ENCODE peak calls at places on chromosomes 16 and 17, in nine cellular contexts. X is body of pancreas, W is GM13977, Q is GM23338, L is fibroblast of pulmonary artery, U is AG09309, I is prostate gland, R is heart left ventricle, H is breast epithelium. Y is an unnamed sample.

GRCh38 chr16:81616321-81617020 is 162.6 kb upstream of the PLCG2 start:
- DNase-seq in H (no peak), I (peak), L (peak), U (no peak), X (peak), R (peak), W (peak), Q (no peak), Y (peak)

GRCh38 chr16:79805621-79806020 is 205.1 kb upstream of the MAF start:
- DNase-seq in W (no peak), I (no peak), Q (peak), U (no peak), X (no peak), H (no peak), R (no peak), L (no peak), Y (no peak)

GRCh38 chr16:87581867-87582220 is 20.5 kb upstream of the JPH3 start:
- DNase-seq in R (peak), I (peak), U (peak), W (no peak), H (no peak), X (peak), L (peak), Q (no peak), Y (no peak)

GRCh38 chr16:54284319-54284930 is 2.2 kb downstream of the IRX3 start:
- DNase-seq in I (peak), R (peak), Q (peak), H (no peak), U (no peak), X (peak), W (peak), L (no peak), Y (no peak)

GRCh38 chr17:42101513-42102292 is 3.4 kb upstream of the ZNF385C start:
- DNase-seq in X (peak), R (peak), U (no peak), I (peak), W (peak), L (peak), H (no peak), Q (peak), Y (peak)

GRCh38 chr16:13335894-13336293 is 434.5 kb downstream of the SHISA9 start:
- DNase-seq in U (no peak), Q (no peak), H (no peak), W (no peak), X (no peak), I (no peak), L (no peak), R (no peak), Y (no peak)

GRCh38 chr17:41810659-41811548 is 845 bp downstream of the P3H4 start:
- DNase-seq in L (no peak), W (no peak), R (no peak), X (peak), I (peak), Q (peak), U (no peak), H (no peak), Y (no peak)

GRCh38 chr16:30697264-30698138 is 1.5 kb upstream of the SRCAP start:
- DNase-seq in W (peak), R (no peak), Q (peak), I (peak), H (no peak), X (no peak), L (no peak), U (no peak), Y (no peak)

GRCh38 chr17:48057626-48058025 is 9.5 kb downstream of the NFE2L1 start:
- DNase-seq in I (no peak), H (no peak), U (no peak), L (no peak), R (no peak), Q (no peak), X (no peak), W (no peak), Y (no peak)

GRCh38 chr17:6479626-6480324 is 35.5 kb downstream of the PIMREG start:
- DNase-seq in L (peak), R (no peak), X (no peak), I (no peak), H (no peak), Q (no peak), W (no peak), U (no peak), Y (no peak)

GRCh38 chr16:1420540-1421205 is at the start of gene UQCC4:
- DNase-seq in W (peak), X (peak), R (peak), Q (peak), I (peak), U (peak), L (peak), H (peak), Y (peak)

GRCh38 chr16:66510711-66511614 is 39.0 kb downstream of the TK2 start:
- DNase-seq in L (no peak), R (peak), Q (no peak), I (peak), U (no peak), H (peak), X (peak), W (no peak), Y (no peak)

GRCh38 chr16:66510298-66510697 is 39.6 kb downstream of the TK2 start:
- DNase-seq in L (no peak), X (peak), U (no peak), W (no peak), H (peak), I (no peak), Q (no peak), R (no peak), Y (no peak)

GRCh38 chr16:66509576-66509975 is 40.3 kb downstream of the TK2 start:
- DNase-seq in H (peak), Q (no peak), X (no peak), W (no peak), U (no peak), I (no peak), L (no peak), R (no peak), Y (no peak)

GRCh38 chr16:66512589-66513404 is 37.1 kb downstream of the TK2 start:
- DNase-seq in L (peak), I (no peak), Q (no peak), R (no peak), H (peak), W (no peak), X (no peak), U (no peak), Y (no peak)

GRCh38 chr16:66511615-66512500 is 38.1 kb downstream of the TK2 start:
- DNase-seq in L (peak), X (peak), I (peak), R (peak), W (no peak), Q (peak), H (peak), U (no peak), Y (no peak)
- TF ChIP-seq CTCF in L (no peak), X (no peak), I (no peak), R (no peak), W (no peak), Q (peak), H (no peak), U (no peak), Y (no peak)

GRCh38 chr17:7632492-7632894 is 2.6 kb downstream of the SHBG start:
- DNase-seq in L (peak), U (no peak), H (no peak), R (no peak), Q (peak), I (no peak), X (peak), W (peak), Y (peak)
- TF ChIP-seq CTCF in L (peak), U (peak), H (no peak), R (peak), Q (peak), I (peak), X (peak), W (peak), Y (peak)

GRCh38 chr16:72835041-72835440 is 212.9 kb downstream of the ZFHX3 start:
- DNase-seq in X (no peak), W (no peak), R (no peak), H (no peak), U (no peak), I (no peak), Q (no peak), L (no peak), Y (no peak)

GRCh38 chr16:72834499-72834898 is 213.4 kb downstream of the ZFHX3 start:
- DNase-seq in L (no peak), R (no peak), I (no peak), X (no peak), W (no peak), Q (no peak), U (no peak), H (no peak), Y (no peak)

GRCh38 chr16:72832640-72833039 is 215.3 kb downstream of the ZFHX3 start:
- DNase-seq in L (peak), R (peak), X (peak), I (peak), W (peak), H (peak), U (peak), Q (peak), Y (peak)

GRCh38 chr16:72833491-72833890 is 214.4 kb downstream of the ZFHX3 start:
- DNase-seq in X (no peak), W (no peak), I (no peak), U (no peak), Q (no peak), R (no peak), L (no peak), H (no peak), Y (no peak)

GRCh38 chr16:72833969-72834368 is 214.0 kb downstream of the ZFHX3 start:
- DNase-seq in L (no peak), X (no peak), Q (no peak), W (no peak), I (no peak), U (no peak), R (no peak), H (no peak), Y (no peak)
- TF ChIP-seq CTCF in L (no peak), X (no peak), Q (no peak), W (no peak), I (no peak), U (no peak), R (no peak), H (no peak), Y (no peak)

GRCh38 chr16:88628512-88628974 is 9.8 kb upstream of the IL17C start:
- DNase-seq in U (no peak), R (peak), W (no peak), H (no peak), X (no peak), I (no peak), Q (peak), L (no peak), Y (no peak)
- TF ChIP-seq CTCF in U (peak), R (peak), W (peak), H (no peak), X (no peak), I (no peak), Q (peak), L (peak), Y (peak)

DNA sequence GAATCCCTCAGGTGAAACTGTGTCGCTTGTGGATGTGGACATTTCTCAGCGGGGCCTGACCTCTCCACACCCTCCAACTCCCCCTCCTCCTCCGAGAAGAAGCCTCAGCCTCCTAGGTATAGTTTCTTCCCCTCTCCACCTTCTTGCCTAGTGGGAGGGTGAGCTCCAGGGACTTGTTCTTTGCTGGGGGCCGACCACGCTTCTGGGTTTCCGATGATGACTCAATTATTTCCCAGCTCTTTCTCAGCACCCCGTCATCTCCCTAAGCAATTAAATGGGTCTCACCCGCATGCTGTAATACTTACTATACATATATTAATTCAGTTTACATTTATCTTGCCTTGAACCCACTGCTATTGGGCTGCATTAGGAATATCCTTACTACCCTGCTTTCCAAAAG is 13.1 kb downstream of the SOCS7 start:
- DNase-seq in R (no peak), Q (no peak), L (no peak), I (no peak), X (no peak), U (no peak), H (no peak), W (no peak), Y (no peak)
- TF ChIP-seq CTCF in R (no peak), Q (no peak), L (no peak), I (no peak), X (no peak), U (no peak), H (no peak), W (no peak), Y (no peak)

DNA sequence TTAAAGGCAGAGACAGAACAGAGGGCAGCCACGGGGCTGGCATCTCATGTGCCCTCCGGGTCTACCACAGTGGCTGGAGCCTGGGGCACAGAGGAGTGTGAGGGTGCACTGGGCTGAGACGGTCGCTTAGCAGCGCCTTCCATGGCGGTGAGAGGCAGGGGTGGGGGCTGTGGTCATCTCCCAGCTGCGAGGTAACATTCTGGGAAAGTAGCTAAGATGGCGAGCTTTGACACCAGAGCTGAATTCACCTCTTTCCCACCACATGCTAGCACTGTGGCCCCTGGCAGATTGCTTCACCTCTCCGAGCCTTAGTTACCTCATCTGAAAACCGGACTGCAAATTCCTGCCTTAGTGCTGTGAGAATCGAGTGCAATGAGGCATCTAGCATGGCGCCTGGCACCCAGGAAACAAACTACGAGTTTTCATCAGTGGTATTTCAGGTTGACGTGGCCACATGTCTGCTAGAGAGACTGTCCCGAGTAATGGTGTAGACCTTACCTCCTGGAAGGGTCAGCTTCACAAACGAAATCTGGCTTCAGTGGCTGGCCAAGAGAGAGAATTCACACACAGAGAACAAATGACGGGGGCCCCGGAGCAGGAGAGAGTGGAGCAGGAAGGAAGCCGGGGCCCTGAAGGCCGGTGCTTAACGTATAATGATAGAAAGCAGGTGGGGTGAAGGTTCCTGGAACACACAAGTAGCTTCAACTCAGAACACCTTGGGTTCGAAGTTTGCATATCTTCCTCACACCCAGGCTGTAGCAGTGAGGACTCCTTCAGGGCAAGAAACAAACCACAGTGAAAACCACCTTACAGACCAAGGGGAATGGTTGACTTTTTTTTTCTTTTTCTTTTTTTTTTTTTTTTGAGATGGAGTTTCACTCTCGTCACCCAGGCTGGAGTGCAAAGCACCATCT is 63.9 kb upstream of the RPH3AL start:
- DNase-seq in L (no peak), R (no peak), X (no peak), H (no peak), Q (no peak), U (no peak), W (no peak), I (no peak), Y (peak)
- TF ChIP-seq CTCF in L (no peak), R (no peak), X (no peak), H (no peak), Q (no peak), U (no peak), W (no peak), I (no peak), Y (no peak)

GRCh38 chr17:14513835-14514234 is 213.0 kb downstream of the HS3ST3B1 start:
- DNase-seq in L (no peak), W (no peak), I (no peak), U (no peak), H (no peak), Q (peak), X (no peak), R (no peak), Y (no peak)

GRCh38 chr17:14510136-14510535 is 209.3 kb downstream of the HS3ST3B1 start:
- DNase-seq in L (no peak), W (no peak), X (no peak), I (no peak), Q (no peak), U (peak), H (no peak), R (no peak), Y (no peak)

DNA sequence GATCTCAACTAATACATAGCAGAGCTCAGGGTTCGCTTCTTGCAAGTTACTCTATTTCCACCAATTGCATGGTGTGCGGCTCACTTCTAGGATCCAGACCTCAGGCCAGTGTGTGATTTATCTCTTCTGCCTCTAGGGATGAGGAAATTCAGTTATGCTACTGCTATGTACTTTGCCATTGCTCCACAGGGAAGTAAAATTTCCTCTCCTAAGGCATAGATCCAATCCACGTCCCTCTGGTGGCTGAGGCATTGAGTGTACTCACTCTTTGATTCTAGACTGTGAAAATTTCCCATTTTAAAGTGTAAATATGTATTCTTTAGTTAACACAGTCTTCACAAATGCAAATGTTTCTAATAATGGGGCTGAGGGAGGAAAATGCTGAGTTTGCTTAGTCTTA is 214.1 kb downstream of the HS3ST3B1 start:
- DNase-seq in H (no peak), Q (peak), I (no peak), U (no peak), W (no peak), X (no peak), R (no peak), L (no peak), Y (no peak)
- TF ChIP-seq CTCF in H (no peak), Q (no peak), I (no peak), U (peak), W (no peak), X (no peak), R (no peak), L (no peak), Y (no peak)